ENCODE peak calls at places on chromosome 1, in seven cellular contexts. C, Q, Y, E, G, L and X are unnamed samples.

GRCh38 chr1:66981679-66982078 is 56.9 kb downstream of the MIER1 start:
- DNase-seq in C (peak), Q (peak), Y (no peak), E (no peak), G (peak), L (peak), X (no peak)

GRCh38 chr1:236128646-236129178 is 13.6 kb upstream of the GPR137B start:
- DNase-seq in C (peak), Q (no peak), Y (no peak), E (no peak), G (no peak), L (no peak), X (no peak)

GRCh38 chr1:198749279-198749678 is 110.4 kb downstream of the PTPRC start:
- DNase-seq in C (no peak), Q (no peak), Y (no peak), E (no peak), G (no peak), L (no peak), X (no peak)

GRCh38 chr1:28601696-28602095 is 9.6 kb downstream of the RAB42 start:
- DNase-seq in C (peak), Q (no peak), Y (no peak), E (no peak), G (no peak), L (no peak), X (peak)

GRCh38 chr1:209375681-209376360 is 207.7 kb upstream of the CAMK1G start:
- DNase-seq in C (peak), Q (no peak), Y (no peak), E (no peak), G (no peak), L (no peak), X (no peak)

GRCh38 chr1:6612641-6613360 is 730 bp upstream of the PHF13 start:
- DNase-seq in C (peak), Q (no peak), Y (peak), E (peak), G (no peak), L (no peak), X (no peak)

GRCh38 chr1:38030596-38031512 is 15.7 kb downstream of the POU3F1 start:
- DNase-seq in C (no peak), Q (no peak), Y (no peak), E (no peak), G (no peak), L (no peak), X (no peak)

GRCh38 chr1:100767176-100767876 is 47.8 kb downstream of the VCAM1 start:
- DNase-seq in C (no peak), Q (no peak), Y (no peak), E (no peak), G (no peak), L (no peak), X (no peak)

GRCh38 chr1:203692565-203693470 is 66.2 kb downstream of the ATP2B4 start:
- DNase-seq in C (peak), Q (no peak), Y (peak), E (no peak), G (no peak), L (no peak), X (peak)

GRCh38 chr1:65459397-65459768 is 38.9 kb downstream of the LEPR start:
- DNase-seq in C (peak), Q (no peak), Y (no peak), E (no peak), G (no peak), L (peak), X (no peak)

GRCh38 chr1:58929667-58930325 is 145.9 kb upstream of the JUN start:
- DNase-seq in C (no peak), Q (no peak), Y (no peak), E (no peak), G (peak), L (no peak), X (no peak)

GRCh38 chr1:108017698-108018097 is 52.7 kb upstream of the VAV3 start:
- DNase-seq in C (no peak), Q (no peak), Y (no peak), E (no peak), G (no peak), L (no peak), X (no peak)

GRCh38 chr1:215890438-215890837 is 323.3 kb downstream of the KCTD3 start:
- DNase-seq in C (no peak), Q (no peak), Y (no peak), E (no peak), G (no peak), L (no peak), X (no peak)

GRCh38 chr1:47871799-47872353 is 125.3 kb downstream of the TRABD2B start:
- DNase-seq in C (peak), Q (no peak), Y (no peak), E (no peak), G (no peak), L (no peak), X (peak)